ENCODE peak calls at places on chromosomes 6 and 20, in six cellular contexts. U is astrocyte of the spinal cord; N is activated CD4-positive, alpha-beta T cell treated with anti-CD3 and anti-CD28 coated beads for 36 hours; R is SK-MEL-5; L is choroid plexus epithelial cell; X is effector CD8-positive, alpha-beta T cell. O is an unnamed sample.

GRCh38 chr6:145964948-145965366 is 799 bp upstream of the SHPRH start:
- DNase-seq in U (no peak), N (peak), R (no peak), L (no peak), X (no peak), O (peak)

GRCh38 chr20:48623176-48623905 is 204.5 kb downstream of the PREX1 start:
- DNase-seq in U (no peak), N (no peak), R (no peak), L (no peak), X (no peak), O (no peak)

GRCh38 chr20:45407067-45407745 is 883 bp upstream of the DBNDD2 start:
- DNase-seq in U (peak), N (peak), R (no peak), L (peak), X (no peak), O (peak)

GRCh38 chr6:39073471-39074355 is 25.1 kb downstream of the GLP1R start:
- DNase-seq in U (no peak), N (no peak), R (no peak), L (no peak), X (no peak), O (no peak)

GRCh38 chr6:95249176-95249575 is 328.2 kb upstream of the MANEA start:
- DNase-seq in U (peak), N (no peak), R (no peak), L (peak), X (no peak), O (no peak)

GRCh38 chr6:154791561-154792317 is 58.5 kb downstream of the SCAF8 start:
- DNase-seq in U (no peak), N (no peak), R (no peak), L (peak), X (no peak), O (no peak)

GRCh38 chr6:107806675-107807074 is 17.4 kb downstream of the SCML4 start:
- DNase-seq in U (no peak), N (no peak), R (no peak), L (no peak), X (no peak), O (no peak)

GRCh38 chr6:43308101-43308989 is at the start of gene CRIP3:
- DNase-seq in U (no peak), N (peak), R (no peak), L (peak), X (peak), O (no peak)

GRCh38 chr6:130896249-130896648 is 69.0 kb downstream of the SMLR1 start:
- DNase-seq in U (peak), N (no peak), R (no peak), L (no peak), X (no peak), O (no peak)

GRCh38 chr6:116392158-116393032 is 21.6 kb downstream of the DSE start:
- DNase-seq in U (peak), N (no peak), R (no peak), L (peak), X (no peak), O (peak)

GRCh38 chr20:25039697-25040437 is 18.1 kb downstream of the ACSS1 start:
- DNase-seq in U (peak), N (no peak), R (no peak), L (peak), X (no peak), O (peak)

GRCh38 chr6:10194816-10195639 is 219.8 kb downstream of the TFAP2A start:
- DNase-seq in U (no peak), N (no peak), R (no peak), L (no peak), X (no peak), O (no peak)

GRCh38 chr6:129140571-129140970 is 257.6 kb downstream of the LAMA2 start:
- DNase-seq in U (peak), N (no peak), R (no peak), L (peak), X (no peak), O (no peak)

GRCh38 chr6:105485456-105485855 is 82.6 kb upstream of the PREP start:
- DNase-seq in U (no peak), N (no peak), R (no peak), L (no peak), X (no peak), O (no peak)

GRCh38 chr6:154314084-154314483 is 42.5 kb downstream of the IPCEF1 start:
- DNase-seq in U (no peak), N (no peak), R (no peak), L (no peak), X (no peak), O (no peak)

GRCh38 chr6:135830452-135830851 is 21.0 kb upstream of the PDE7B start:
- DNase-seq in U (peak), N (no peak), R (no peak), L (peak), X (no peak), O (no peak)

GRCh38 chr6:42071881-42072583 is 21.7 kb downstream of the TAF8 start:
- DNase-seq in U (no peak), N (no peak), R (no peak), L (no peak), X (no peak), O (no peak)

GRCh38 chr20:50636601-50637539 is 54.5 kb downstream of the RIPOR3 start:
- DNase-seq in U (peak), N (no peak), R (no peak), L (peak), X (no peak), O (no peak)

GRCh38 chr6:7730003-7730402 is 4.1 kb downstream of the BMP6 start:
- DNase-seq in U (no peak), N (no peak), R (no peak), L (no peak), X (no peak), O (no peak)

GRCh38 chr6:5294392-5295211 is 33.3 kb downstream of the FARS2 start:
- DNase-seq in U (no peak), N (peak), R (no peak), L (no peak), X (no peak), O (peak)

GRCh38 chr6:166005401-166005845 is 162.2 kb downstream of the TBXT start:
- DNase-seq in U (peak), N (no peak), R (peak), L (peak), X (no peak), O (no peak)

GRCh38 chr6:139482184-139482751 is 107.8 kb upstream of the CITED2 start:
- DNase-seq in U (no peak), N (no peak), R (no peak), L (peak), X (no peak), O (no peak)

GRCh38 chr6:41450581-41450980 is 95.6 kb upstream of the FOXP4 start:
- DNase-seq in U (no peak), N (no peak), R (no peak), L (no peak), X (no peak), O (no peak)

GRCh38 chr6:5112065-5112799 is 27.1 kb downstream of the PPP1R3G start:
- DNase-seq in U (peak), N (no peak), R (no peak), L (peak), X (no peak), O (no peak)

GRCh38 chr6:108738684-108739406 is 109.4 kb upstream of the ARMC2 start:
- DNase-seq in U (no peak), N (no peak), R (no peak), L (no peak), X (no peak), O (no peak)